ENCODE peak calls at places on chromosome 20, in eight cellular contexts. X is NCI-H460; Z is RKO; L is prostate gland; J is activated CD8-positive, alpha-beta T cell treated with anti-CD3 and anti-CD28 coated beads, Interleukin-2, amount 10 ng/mL, durations not matched to agents 7 days and 5 days; A is activated CD8-positive, alpha-beta memory T cell treated with anti-CD3 and anti-CD28 coated beads for 48 hours; Q is smooth muscle cell of the brain vasculature; S is neural progenitor cell. F is an unnamed sample.

GRCh38 chr20:8764289-8764962 is 304.5 kb upstream of the PLCB4 start:
- DNase-seq in A (no peak), S (no peak), X (no peak), Q (no peak), L (peak), Z (no peak), J (no peak), F (no peak)

GRCh38 chr20:11555510-11555909 is 362.2 kb upstream of the BTBD3 start:
- DNase-seq in L (no peak), S (no peak), X (no peak), J (no peak), A (no peak), Q (no peak), Z (no peak), F (no peak)

GRCh38 chr20:10728873-10729670 is 55.3 kb upstream of the JAG1 start:
- DNase-seq in J (no peak), Q (no peak), S (no peak), A (no peak), L (no peak), Z (no peak), X (no peak), F (peak)

GRCh38 chr20:58294497-58295455 is 14.7 kb upstream of the RAB22A start:
- DNase-seq in S (peak), X (no peak), A (no peak), Z (no peak), L (no peak), Q (no peak), J (no peak), F (no peak)

GRCh38 chr20:62817975-62818591 is 1.2 kb downstream of the COL9A3 start:
- DNase-seq in S (no peak), Q (no peak), L (no peak), X (no peak), A (no peak), J (no peak), Z (no peak), F (no peak)

GRCh38 chr20:542777-543368 is 717 bp downstream of the CSNK2A1 start:
- DNase-seq in Q (no peak), J (peak), Z (peak), L (no peak), A (peak), X (no peak), S (peak), F (no peak)

GRCh38 chr20:62876826-62877728 is 15.5 kb upstream of the TCFL5 start:
- DNase-seq in J (no peak), L (no peak), S (no peak), X (no peak), Q (no peak), A (no peak), Z (no peak), F (peak)

GRCh38 chr20:58892126-58892931 is 39.8 kb downstream of the GNAS start:
- DNase-seq in J (peak), Q (no peak), Z (peak), X (no peak), S (peak), L (peak), A (peak), F (peak)

GRCh38 chr20:6489361-6490154 is 277.9 kb upstream of the BMP2 start:
- DNase-seq in A (no peak), X (no peak), Q (no peak), S (no peak), J (no peak), L (no peak), Z (no peak), F (no peak)

GRCh38 chr20:20549699-20550098 is 162.7 kb downstream of the RALGAPA2 start:
- DNase-seq in Q (no peak), S (no peak), L (no peak), Z (peak), A (no peak), J (no peak), X (no peak), F (no peak)

GRCh38 chr20:6651016-6651415 is 116.5 kb upstream of the BMP2 start:
- DNase-seq in A (no peak), J (no peak), L (no peak), X (no peak), Z (peak), Q (no peak), S (no peak), F (no peak)

GRCh38 chr20:61115627-61116026 is 136.4 kb upstream of the CDH4 start:
- DNase-seq in S (peak), L (no peak), Z (no peak), Q (no peak), A (no peak), J (no peak), X (no peak), F (no peak)

GRCh38 chr20:63366658-63367360 is 5.7 kb upstream of the CHRNA4 start:
- DNase-seq in L (no peak), A (no peak), Q (no peak), J (no peak), Z (no peak), X (no peak), S (peak), F (no peak)

GRCh38 chr20:32315399-32315798 is 37.9 kb downstream of the KIF3B start:
- DNase-seq in A (no peak), X (no peak), Z (no peak), L (no peak), Q (no peak), S (no peak), J (no peak), F (no peak)

GRCh38 chr20:53434662-53435061 is 159.0 kb downstream of the ZNF217 start:
- DNase-seq in S (no peak), A (no peak), L (peak), X (no peak), J (no peak), Q (no peak), Z (no peak), F (no peak)

GRCh38 chr20:16946097-16946496 is 197.9 kb downstream of the OTOR start:
- DNase-seq in L (no peak), X (no peak), A (no peak), Q (no peak), J (no peak), S (no peak), Z (no peak), F (no peak)

GRCh38 chr20:61743606-61744005 is 322.1 kb downstream of the TAF4 start:
- DNase-seq in Q (no peak), A (no peak), L (no peak), J (no peak), X (no peak), Z (no peak), S (no peak), F (no peak)

GRCh38 chr20:50655325-50655880 is 35.9 kb downstream of the RIPOR3 start:
- DNase-seq in S (peak), L (no peak), J (no peak), Z (no peak), A (no peak), Q (no peak), X (no peak), F (no peak)

GRCh38 chr20:44187054-44187762 is at the start of gene JPH2:
- DNase-seq in Q (no peak), S (peak), L (no peak), X (peak), A (no peak), Z (no peak), J (no peak), F (no peak)

GRCh38 chr20:5806457-5807263 is 56.5 kb downstream of the SHLD1 start:
- DNase-seq in J (no peak), S (peak), Q (no peak), L (no peak), X (no peak), A (no peak), Z (no peak), F (peak)

GRCh38 chr20:58636983-58637421 is 14.1 kb upstream of the STX16 start:
- DNase-seq in Q (no peak), Z (no peak), A (no peak), J (no peak), L (no peak), X (no peak), S (peak), F (no peak)

GRCh38 chr20:9744551-9744950 is 94.3 kb downstream of the PAK5 start:
- DNase-seq in Z (no peak), L (no peak), J (no peak), X (no peak), S (no peak), Q (no peak), A (no peak), F (no peak)

GRCh38 chr20:58623579-58624473 is 27.3 kb upstream of the STX16 start:
- DNase-seq in S (no peak), A (no peak), Z (peak), X (peak), J (no peak), L (no peak), Q (peak), F (peak)

GRCh38 chr20:43736588-43737091 is 9.8 kb upstream of the GTSF1L start:
- DNase-seq in L (no peak), A (no peak), J (peak), Q (no peak), S (peak), Z (peak), X (no peak), F (no peak)

GRCh38 chr20:61253640-61254511 is 1.8 kb downstream of the CDH4 start:
- DNase-seq in X (no peak), Q (no peak), L (no peak), J (no peak), S (peak), Z (no peak), A (no peak), F (no peak)

GRCh38 chr20:30922129-30922528 is 335.3 kb upstream of the DEFB115 start:
- DNase-seq in S (no peak), X (no peak), J (no peak), Z (no peak), L (no peak), A (no peak), Q (no peak), F (no peak)